ENCODE peak calls at places on chromosomes 3 and 15, in five cellular contexts. H is K562, P is RWPE2, Z is dorsolateral prefrontal cortex, J is thoracic aorta. M is an unnamed sample.

GRCh38 chr15:71532994-71533393 is 277.4 kb upstream of the NR2E3 start:
- DNase-seq in H (peak), J (no peak), P (no peak), Z (no peak), M (no peak)

GRCh38 chr15:27175479-27176153 is 204.6 kb downstream of the GABRG3 start:
- DNase-seq in P (no peak), H (no peak), Z (no peak), J (no peak), M (no peak)

GRCh38 chr15:90009301-90010063 is 8.4 kb downstream of the ZNF710 start:
- DNase-seq in P (peak), H (no peak), Z (no peak), J (no peak), M (no peak)

GRCh38 chr3:159209459-159209858 is 407.6 kb downstream of the MFSD1 start:
- DNase-seq in J (no peak), Z (no peak), P (no peak), H (no peak), M (no peak)

GRCh38 chr3:106290304-106290997 is 421.6 kb upstream of the CBLB start:
- DNase-seq in P (no peak), J (no peak), H (no peak), Z (no peak), M (no peak)

GRCh38 chr15:51621917-51622268 is 678 bp downstream of the DMXL2 start:
- DNase-seq in P (peak), H (peak), J (peak), Z (peak), M (peak)

GRCh38 chr15:92394327-92395175 is 870 bp downstream of the ST8SIA2 start:
- DNase-seq in H (no peak), Z (no peak), P (no peak), J (no peak), M (no peak)

GRCh38 chr3:22835041-22835440 is 368.1 kb upstream of the UBE2E2 start:
- DNase-seq in Z (no peak), H (no peak), J (no peak), P (no peak), M (no peak)

GRCh38 chr15:35293353-35294130 is 208.4 kb upstream of the NANOGP8 start:
- DNase-seq in H (peak), J (no peak), Z (no peak), P (no peak), M (no peak)

GRCh38 chr3:31223278-31223677 is 309.4 kb upstream of the STT3B start:
- DNase-seq in Z (no peak), P (no peak), H (no peak), J (no peak), M (no peak)

GRCh38 chr15:32028921-32029320 is 1.4 kb upstream of the CHRNA7 start:
- DNase-seq in H (no peak), P (no peak), Z (no peak), J (no peak), M (no peak)

GRCh38 chr3:152331975-152332374 is 63.2 kb downstream of the MBNL1 start:
- DNase-seq in J (no peak), P (no peak), H (no peak), Z (no peak), M (no peak)

GRCh38 chr3:152328841-152329240 is 60.1 kb downstream of the MBNL1 start:
- DNase-seq in Z (no peak), H (no peak), J (no peak), P (no peak), M (no peak)

GRCh38 chr3:152333928-152334327 is 65.2 kb downstream of the MBNL1 start:
- DNase-seq in H (no peak), P (no peak), Z (no peak), J (no peak), M (no peak)

GRCh38 chr3:152330565-152330964 is 61.8 kb downstream of the MBNL1 start:
- DNase-seq in H (peak), J (no peak), P (no peak), Z (no peak), M (no peak)

GRCh38 chr3:152331018-152331541 is 62.4 kb downstream of the MBNL1 start:
- DNase-seq in Z (no peak), P (no peak), H (peak), J (no peak), M (no peak)
- H3K27ac ChIP-seq in Z (peak), P (peak), H (peak), J (peak), M (peak)

DNA sequence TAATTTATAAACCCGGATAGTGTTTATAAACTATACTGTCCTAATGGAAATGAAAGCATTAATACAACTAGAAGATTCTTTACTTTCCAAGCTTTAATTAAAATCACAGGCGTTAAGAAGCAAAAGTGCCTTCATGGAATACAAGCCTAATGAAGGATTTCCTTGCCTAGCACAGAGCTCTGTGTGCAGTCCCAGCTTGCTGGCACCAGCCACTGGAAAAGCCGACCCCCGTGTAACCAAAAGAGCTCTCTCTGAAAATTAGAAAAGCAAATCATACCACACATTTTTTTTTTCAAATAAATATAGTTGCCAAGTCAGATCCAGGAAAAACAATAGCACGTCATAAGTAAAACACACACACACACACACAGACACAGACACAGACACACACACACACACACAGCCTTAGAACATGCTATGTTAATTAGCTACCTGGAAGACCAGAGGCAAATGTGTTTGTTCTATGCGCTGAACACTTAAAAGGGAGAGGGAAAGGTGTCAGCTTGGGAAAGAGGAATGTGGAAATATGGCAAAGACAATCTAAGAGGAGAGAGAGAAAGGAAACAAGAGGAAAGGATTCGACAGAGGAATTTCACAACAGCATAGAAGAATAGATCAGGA is 1084.2 kb downstream of the TUSC7 start:
- DNase-seq in H (no peak), J (no peak), Z (no peak), P (no peak), M (no peak)
- TF ChIP-seq CTCF in H (no peak), J (no peak), Z (no peak), P (no peak), M (no peak)

GRCh38 chr15:85563328-85563727 is 182.9 kb downstream of the AKAP13 start:
- DNase-seq in Z (no peak), P (no peak), J (no peak), H (no peak), M (no peak)
- H3K27ac ChIP-seq in Z (no peak), P (no peak), J (peak), H (no peak), M (peak)

GRCh38 chr3:123071581-123071980 is 4.8 kb downstream of the PDIA5 start:
- DNase-seq in J (no peak), P (no peak), H (no peak), Z (no peak), M (no peak)

GRCh38 chr3:123072152-123072551 is 5.3 kb downstream of the PDIA5 start:
- DNase-seq in H (no peak), J (no peak), Z (no peak), P (no peak), M (no peak)

GRCh38 chr3:123072564-123072963 is 5.7 kb downstream of the PDIA5 start:
- DNase-seq in Z (no peak), J (no peak), P (no peak), H (no peak), M (no peak)

GRCh38 chr3:123070471-123070870 is 3.6 kb downstream of the PDIA5 start:
- DNase-seq in J (no peak), P (no peak), Z (no peak), H (no peak), M (no peak)

DNA sequence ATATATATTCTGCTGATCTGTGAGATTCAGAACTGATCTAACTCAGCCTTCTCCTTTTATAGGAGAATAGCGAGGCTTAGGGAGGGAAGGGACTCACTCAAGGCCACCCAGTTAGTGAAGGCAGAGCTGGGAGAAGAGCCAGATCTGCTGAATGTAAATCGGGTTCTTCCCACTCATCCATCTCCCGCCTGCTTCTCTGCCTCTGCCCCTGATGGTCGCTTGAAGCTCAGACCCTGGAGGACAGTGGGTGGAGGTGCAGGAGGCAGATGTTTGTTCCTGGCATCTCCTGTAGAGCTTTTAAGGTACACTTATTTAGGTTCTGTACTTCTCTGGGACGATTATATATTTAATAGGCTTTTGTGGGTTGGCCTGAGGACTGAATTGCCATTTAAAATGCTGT is 4.3 kb downstream of the PDIA5 start:
- DNase-seq in Z (no peak), J (no peak), P (no peak), H (no peak), M (no peak)
- TF ChIP-seq CTCF in Z (peak), J (peak), P (no peak), H (no peak), M (no peak)

GRCh38 chr15:68610825-68611224 is 32.0 kb downstream of the CORO2B start:
- DNase-seq in Z (no peak), J (no peak), P (no peak), H (no peak), M (peak)

GRCh38 chr15:68608206-68608843 is 29.5 kb downstream of the CORO2B start:
- DNase-seq in Z (no peak), P (no peak), H (no peak), J (peak), M (peak)

GRCh38 chr15:68608844-68609232 is 30.0 kb downstream of the CORO2B start:
- DNase-seq in J (no peak), P (no peak), Z (no peak), H (no peak), M (no peak)

GRCh38 chr15:68612533-68612932 is 33.7 kb downstream of the CORO2B start:
- DNase-seq in P (no peak), H (no peak), J (no peak), Z (no peak), M (no peak)

GRCh38 chr15:68609618-68610017 is 30.8 kb downstream of the CORO2B start:
- DNase-seq in J (peak), Z (no peak), H (no peak), P (no peak), M (peak)
- H3K27ac ChIP-seq in J (peak), Z (peak), H (no peak), P (no peak), M (peak)

GRCh38 chr3:165521131-165521871 is 315.9 kb downstream of the BCHE start:
- DNase-seq in J (no peak), Z (no peak), H (no peak), P (no peak), M (no peak)
- TF ChIP-seq CTCF in J (no peak), Z (no peak), H (no peak), P (no peak), M (no peak)

GRCh38 chr15:59491062-59491461 is 53.1 kb downstream of the FAM81A start:
- DNase-seq in J (no peak), Z (no peak), P (no peak), H (no peak), M (no peak)
- H3K27ac ChIP-seq in J (no peak), Z (peak), P (no peak), H (no peak), M (peak)

GRCh38 chr3:121995190-121996137 is 26.6 kb downstream of the ILDR1 start:
- DNase-seq in H (peak), J (no peak), P (peak), Z (no peak), M (peak)
- TF ChIP-seq CTCF in H (peak), J (no peak), P (peak), Z (peak), M (peak)

GRCh38 chr3:16813336-16813735 is 71.4 kb upstream of the PLCL2 start:
- DNase-seq in Z (no peak), H (no peak), P (no peak), J (no peak), M (no peak)

GRCh38 chr3:16818194-16818593 is 66.6 kb upstream of the PLCL2 start:
- DNase-seq in H (no peak), J (no peak), Z (no peak), P (no peak), M (no peak)

GRCh38 chr3:16818945-16819344 is 65.8 kb upstream of the PLCL2 start:
- DNase-seq in Z (no peak), J (no peak), P (no peak), H (no peak), M (no peak)

GRCh38 chr3:16817201-16817600 is 67.6 kb upstream of the PLCL2 start:
- DNase-seq in H (no peak), Z (no peak), P (no peak), J (no peak), M (no peak)

GRCh38 chr3:16816048-16816780 is 68.5 kb upstream of the PLCL2 start:
- DNase-seq in J (no peak), Z (no peak), H (no peak), P (no peak), M (no peak)
- H3K27ac ChIP-seq in J (no peak), Z (no peak), H (no peak), P (no peak), M (no peak)